ENCODE peak calls at places on chromosome 21, in six cellular contexts. Z, F, T, P, Q and D are unnamed samples.

GRCh38 chr21:15282666-15283065 is 217.9 kb upstream of the NRIP1 start:
- DNase-seq in Q (no peak), T (no peak), P (no peak), Z (peak; percentile 70), F (no peak), D (no peak)

GRCh38 chr21:26280715-26281310 is 110.2 kb upstream of the APP start:
- DNase-seq in Q (no peak), T (no peak), Z (no peak), F (no peak), P (no peak), D (no peak)

GRCh38 chr21:20996421-20997307 is 1.5 kb upstream of the NCAM2 start:
- DNase-seq in Q (no peak), T (no peak), F (no peak), Z (no peak), P (no peak), D (no peak)

GRCh38 chr21:35204850-35205564 is 155.9 kb upstream of the RUNX1 start:
- DNase-seq in Z (no peak), P (no peak), Q (no peak), F (peak; percentile 44), T (no peak), D (no peak)

GRCh38 chr21:35023396-35024070 is 25.6 kb downstream of the RUNX1 start:
- DNase-seq in P (no peak), T (no peak), Q (no peak), F (no peak), Z (no peak), D (no peak)

GRCh38 chr21:33836408-33836807 is 79.2 kb downstream of the ATP5PO start:
- DNase-seq in P (no peak), Z (no peak), Q (no peak), F (no peak), T (no peak), D (no peak)

GRCh38 chr21:25636727-25637126 is 2.3 kb upstream of the JAM2 start:
- DNase-seq in T (no peak), Z (no peak), P (no peak), Q (no peak), F (no peak), D (peak; percentile 36)

GRCh38 chr21:19489930-19490329 is 1086.3 kb upstream of the TMPRSS15 start:
- DNase-seq in P (no peak), T (no peak), Z (no peak), Q (no peak), F (no peak), D (no peak)

GRCh38 chr21:34835526-34835925 is 166.7 kb downstream of the CLIC6 start:
- DNase-seq in Q (no peak), T (no peak), P (peak; percentile 52), F (no peak), Z (no peak), D (no peak)

GRCh38 chr21:26776320-26777021 is 68.7 kb downstream of the ADAMTS1 start:
- DNase-seq in Q (no peak), P (no peak), F (no peak), T (no peak), Z (no peak), D (no peak)

GRCh38 chr21:34933609-34934345 is 115.3 kb downstream of the RUNX1 start:
- DNase-seq in Q (no peak), F (no peak), T (peak; percentile 88), P (no peak), Z (no peak), D (no peak)

GRCh38 chr21:41217656-41218380 is 49.9 kb downstream of the BACE2 start:
- DNase-seq in Q (no peak), P (peak; percentile 10), T (no peak), F (no peak), Z (no peak), D (no peak)

GRCh38 chr21:30340714-30341573 is 3.5 kb upstream of the KRTAP27-1 start:
- DNase-seq in T (peak; percentile 47), Z (peak; percentile 81), F (no peak), Q (peak; percentile 0), P (no peak), D (peak; percentile 3)

DNA sequence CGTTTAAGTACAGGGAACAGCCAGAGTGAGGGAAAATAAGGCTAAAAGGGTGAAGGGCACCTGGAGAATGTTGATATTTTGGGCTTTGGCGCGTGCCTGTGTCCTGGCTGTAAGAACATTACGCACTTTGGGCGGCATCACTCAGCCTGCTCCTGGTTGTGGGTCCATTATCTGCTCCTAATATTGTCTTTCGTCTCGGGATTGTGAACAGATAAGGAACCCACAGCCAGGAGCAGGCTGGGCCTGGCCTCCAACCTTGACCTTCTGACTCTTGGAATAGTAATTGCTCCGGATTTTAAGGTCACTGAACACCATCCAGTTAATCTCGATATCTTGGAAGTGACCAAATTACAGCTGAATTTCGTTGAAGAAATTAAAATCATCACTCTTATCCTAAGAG is 61.9 kb downstream of the TCP10L start:
- DNase-seq in Q (no peak), T (no peak), Z (no peak), P (no peak), F (no peak), D (no peak)
- TF ChIP-seq CTCF in Q (no peak), T (no peak), Z (no peak), P (no peak), F (no peak), D (no peak)

DNA sequence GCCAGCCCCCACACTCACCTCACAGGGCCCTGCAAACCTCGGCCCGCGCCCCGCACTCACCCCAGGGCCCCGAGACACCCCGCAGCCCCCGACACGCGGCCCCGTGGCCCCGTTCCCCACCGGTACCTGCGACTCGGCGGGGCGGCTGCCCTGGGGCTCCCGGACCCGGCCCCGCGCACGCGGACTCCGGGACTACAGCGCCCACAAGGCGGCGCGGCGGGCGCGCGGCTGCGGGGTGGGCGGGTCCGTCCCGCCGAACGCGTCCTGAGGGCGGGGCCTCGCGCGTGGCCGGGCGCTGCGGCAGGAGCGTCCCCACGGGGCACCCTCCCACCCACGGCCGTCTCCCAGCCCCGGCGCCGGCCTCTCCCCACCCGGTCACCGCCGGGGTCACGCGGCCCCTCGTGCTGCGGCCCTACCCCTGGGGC is at the start of gene SLC19A1:
- DNase-seq in F (peak; percentile 53), T (peak; percentile 87), P (no peak), Z (no peak), Q (peak; percentile 77), D (peak; percentile 99)
- TF ChIP-seq CTCF in F (peak; percentile 30), T (no peak), P (peak; percentile 32), Z (peak; percentile 23), Q (peak; percentile 21), D (peak; percentile 48)

GRCh38 chr21:43355925-43356289 is 71.0 kb downstream of the SIK1 start:
- DNase-seq in Z (no peak), F (no peak), P (no peak), Q (no peak), T (no peak), D (no peak)
- TF ChIP-seq CTCF in Z (no peak), F (no peak), P (no peak), Q (no peak), T (peak; percentile 25), D (no peak)

GRCh38 chr21:38806153-38806941 is 618 bp downstream of the ETS2 start:
- DNase-seq in Q (no peak), Z (no peak), F (no peak), T (no peak), P (no peak), D (peak; percentile 62)
- TF ChIP-seq CTCF in Q (no peak), Z (no peak), F (no peak), T (no peak), P (no peak), D (no peak)

GRCh38 chr21:44984428-44984791 is 44.6 kb downstream of the SLX9 start:
- DNase-seq in Z (no peak), Q (no peak), T (no peak), P (no peak), F (no peak), D (no peak)
- TF ChIP-seq CTCF in Z (no peak), Q (no peak), T (no peak), P (no peak), F (no peak), D (no peak)

GRCh38 chr21:39799178-39799577 is 54.2 kb downstream of the IGSF5 start:
- DNase-seq in Z (peak; percentile 77), T (no peak), Q (no peak), P (no peak), F (peak; percentile 30), D (no peak)
- TF ChIP-seq CTCF in Z (no peak), T (no peak), Q (no peak), P (no peak), F (no peak), D (no peak)

GRCh38 chr21:45013271-45013841 is 61.0 kb upstream of the ADARB1 start:
- DNase-seq in F (no peak), Z (no peak), Q (no peak), T (no peak), P (no peak), D (no peak)
- TF ChIP-seq CTCF in F (no peak), Z (no peak), Q (no peak), T (no peak), P (peak; percentile 11), D (no peak)

GRCh38 chr21:38691626-38692025 is 114.1 kb upstream of the ETS2 start:
- DNase-seq in Z (no peak), T (no peak), F (no peak), Q (no peak), P (no peak), D (no peak)

GRCh38 chr21:38702196-38702595 is 103.5 kb upstream of the ETS2 start:
- DNase-seq in Q (no peak), Z (no peak), F (no peak), T (no peak), P (no peak), D (no peak)

GRCh38 chr21:38699048-38699447 is 106.7 kb upstream of the ETS2 start:
- DNase-seq in T (no peak), Q (peak; percentile 3), Z (no peak), P (no peak), F (no peak), D (no peak)

GRCh38 chr21:38696617-38697016 is 109.1 kb upstream of the ETS2 start:
- DNase-seq in P (no peak), Q (no peak), Z (no peak), F (no peak), T (no peak), D (no peak)
- TF ChIP-seq CTCF in P (no peak), Q (no peak), Z (no peak), F (no peak), T (no peak), D (no peak)

DNA sequence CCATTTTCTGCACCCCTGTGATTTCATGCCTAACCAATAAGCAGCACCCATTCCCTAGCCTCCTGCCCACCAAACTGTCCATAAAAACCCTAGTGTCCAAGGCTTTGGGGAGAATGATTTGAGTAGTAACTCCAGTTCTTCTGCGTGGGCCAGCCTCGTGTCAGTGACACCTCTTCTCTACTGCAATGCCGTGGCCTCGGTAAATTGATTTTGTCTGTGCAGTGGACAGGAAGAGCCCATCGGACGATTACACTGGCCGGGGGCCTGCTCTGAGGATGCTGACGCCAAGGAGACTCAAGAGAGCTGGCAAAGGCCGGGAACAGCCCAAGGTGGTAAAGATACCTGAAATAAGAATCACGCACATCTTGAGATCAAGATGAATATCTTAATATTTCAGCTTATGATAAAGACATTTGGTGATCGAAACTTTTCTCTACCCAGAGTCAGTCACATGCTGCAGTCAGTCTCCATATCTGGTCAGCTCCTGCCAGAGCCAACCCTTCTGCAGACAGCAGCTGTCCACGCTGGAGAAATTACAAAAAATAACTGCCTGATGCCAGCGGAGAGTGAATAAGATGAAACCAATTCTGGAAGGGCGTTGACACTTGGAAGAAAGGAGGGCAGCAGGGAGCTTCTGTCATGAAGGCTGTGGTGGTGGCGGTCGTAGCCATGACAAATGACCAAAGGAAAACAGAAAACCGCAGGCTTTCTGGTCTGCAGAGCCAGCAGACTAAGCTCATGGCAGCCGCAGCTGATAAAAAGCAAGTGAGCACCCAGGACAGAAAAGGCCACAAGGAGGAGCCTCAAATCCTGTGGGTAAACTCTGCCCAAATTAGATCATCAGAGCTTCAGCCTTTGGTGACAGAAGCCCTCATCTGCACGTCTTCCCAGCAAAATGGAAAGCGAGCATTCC is 29.1 kb downstream of the RSPH1 start:
- DNase-seq in F (no peak), Q (no peak), Z (peak; percentile 48), P (no peak), T (peak; percentile 85), D (peak; percentile 56)
- TF ChIP-seq CTCF in F (peak; percentile 23), Q (no peak), Z (peak; percentile 47), P (peak; percentile 28), T (peak; percentile 58), D (peak; percentile 53)